ENCODE peak calls at places on chromosomes 11 and 22, in five cellular contexts. F is memory B cell, Z is GM04504, M is lower leg skin, V is HTR-8/SVneo. O is an unnamed sample.

GRCh38 chr11:87425391-87425790 is 387.7 kb downstream of the TMEM135 start:
- DNase-seq in F (no peak), M (no peak), Z (no peak), V (no peak), O (peak)

GRCh38 chr11:11450744-11451362 is 97.8 kb upstream of the CSNK2A3 start:
- DNase-seq in Z (no peak), M (no peak), V (peak), F (no peak), O (peak)

GRCh38 chr11:133343951-133344350 is 188.3 kb downstream of the OPCML start:
- DNase-seq in M (no peak), Z (no peak), V (no peak), F (no peak), O (peak)

GRCh38 chr11:133650082-133650481 is 117.8 kb upstream of the OPCML start:
- DNase-seq in M (no peak), V (no peak), Z (no peak), F (no peak), O (no peak)

GRCh38 chr22:43515902-43516301 is 104.1 kb downstream of the MPPED1 start:
- DNase-seq in V (no peak), F (no peak), M (no peak), Z (no peak), O (no peak)

GRCh38 chr22:22682196-22682595 is 37.8 kb downstream of the GGTLC2 start:
- DNase-seq in Z (no peak), F (no peak), M (no peak), V (no peak), O (no peak)

GRCh38 chr11:116427903-116428637 is 344.7 kb downstream of the BUD13 start:
- DNase-seq in Z (no peak), V (no peak), M (no peak), F (no peak), O (peak)

GRCh38 chr11:1572200-1573076 is at the start of gene DUSP8:
- DNase-seq in V (peak), M (peak), Z (peak), F (peak), O (peak)

GRCh38 chr11:116731097-116731761 is 41.6 kb downstream of the BUD13 start:
- DNase-seq in V (peak), M (peak), Z (no peak), F (no peak), O (peak)

GRCh38 chr11:116426761-116427160 is 346.0 kb downstream of the BUD13 start:
- DNase-seq in F (no peak), V (no peak), Z (no peak), M (no peak), O (no peak)

GRCh38 chr11:6655020-6655789 is 404 bp downstream of the DCHS1 start:
- DNase-seq in Z (no peak), V (no peak), M (no peak), F (no peak), O (peak)

GRCh38 chr11:33128739-33129138 is 32.5 kb downstream of the CSTF3 start:
- DNase-seq in M (no peak), F (no peak), V (no peak), Z (no peak), O (no peak)